ENCODE peak calls at places on chromosomes 2 and 18, in six cellular contexts. G, H, U, J, I and F are unnamed samples.
A peak's percentile ranks its signal among the peaks of the same experiment; 100 is the strongest.

GRCh38 chr2:39146630-39147029 is 25.8 kb upstream of the SOS1 start:
- DNase-seq in U (no peak), H (no peak), J (no peak), I (no peak), G (no peak), F (no peak)

GRCh38 chr2:200905618-200906296 is 16.6 kb downstream of the NIF3L1 start:
- DNase-seq in J (no peak), I (peak; percentile 75), U (no peak), G (peak; percentile 74), H (peak; percentile 75), F (peak; percentile 60)

GRCh38 chr18:9604348-9604747 is 10.0 kb downstream of the PPP4R1 start:
- DNase-seq in I (no peak), J (no peak), H (no peak), U (no peak), G (no peak), F (no peak)

GRCh38 chr2:231682546-231683291 is 25.6 kb upstream of the PTMA start:
- DNase-seq in J (no peak), G (no peak), U (no peak), I (no peak), H (no peak), F (no peak)

GRCh38 chr2:188292446-188293239 is 969 bp downstream of the GULP1 start:
- DNase-seq in I (peak; percentile 94), G (peak; percentile 86), U (peak; percentile 77), J (no peak), H (peak; percentile 94), F (peak; percentile 83)

GRCh38 chr2:45957533-45958227 is 306.2 kb downstream of the PRKCE start:
- DNase-seq in G (no peak), U (no peak), H (no peak), I (no peak), J (no peak), F (no peak)

GRCh38 chr2:207898354-207898695 is 127.0 kb downstream of the PLEKHM3 start:
- DNase-seq in J (no peak), I (no peak), H (no peak), G (no peak), U (no peak), F (no peak)

GRCh38 chr2:126852361-126852760 is 46.3 kb upstream of the TEX51 start:
- DNase-seq in J (no peak), G (no peak), U (no peak), I (peak; percentile 0), H (no peak), F (no peak)

GRCh38 chr18:36630917-36631316 is 197.9 kb downstream of the TPGS2 start:
- DNase-seq in J (no peak), G (no peak), I (no peak), U (no peak), H (no peak), F (no peak)

DNA sequence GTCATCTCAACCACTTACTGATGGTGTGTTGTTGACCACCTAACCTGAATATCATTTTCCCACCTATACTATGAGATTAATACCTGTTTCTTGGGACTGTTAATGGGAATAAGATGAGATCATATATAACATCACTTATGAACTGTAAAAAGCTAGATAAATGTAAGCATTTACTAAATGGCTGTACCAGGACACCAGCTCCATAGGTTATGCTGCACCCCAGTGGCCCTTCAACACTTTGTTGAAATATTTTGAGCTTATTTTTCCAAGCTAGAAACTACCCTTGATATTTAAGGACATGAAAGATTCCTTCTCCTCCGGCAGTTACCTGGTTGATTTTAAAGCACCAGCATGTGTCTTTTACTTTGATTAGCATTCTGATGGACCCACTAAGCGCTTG is 138.0 kb upstream of the CDCA7 start:
- DNase-seq in J (no peak), H (no peak), U (no peak), I (no peak), G (no peak), F (no peak)
- H3K4ac ChIP-seq in J (no peak overlapping the region), H (no peak overlapping the region), U (no peak overlapping the region), I (no peak overlapping the region), G (no peak overlapping the region), F (no peak overlapping the region)

DNA sequence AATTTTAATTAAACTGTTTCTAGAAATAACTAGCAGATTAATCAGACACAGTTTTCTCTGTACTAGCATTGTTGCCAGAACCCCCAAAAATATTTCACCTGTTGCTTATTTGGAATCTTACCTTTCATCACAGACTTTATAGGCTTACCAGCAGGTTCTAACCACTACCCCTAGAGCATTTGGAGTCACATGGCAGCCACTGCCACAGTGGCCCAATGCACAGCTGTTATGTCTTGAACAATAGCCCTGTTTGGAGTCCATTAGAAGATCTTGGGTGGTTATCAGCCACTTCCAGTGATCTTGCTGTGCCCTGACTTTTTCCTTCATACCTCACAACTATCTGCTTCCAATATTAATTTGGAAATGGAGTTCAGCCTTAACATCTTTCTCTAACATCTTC is 186.2 kb upstream of the TANK start:
- DNase-seq in U (no peak), I (no peak), H (peak; percentile 29), G (no peak), J (no peak), F (no peak)
- H2BK5ac ChIP-seq in U (no peak overlapping the region), I (no peak overlapping the region), H (no peak overlapping the region), G (no peak overlapping the region), J (no peak overlapping the region), F (no peak overlapping the region)

GRCh38 chr2:64586883-64587481 is 62.9 kb downstream of the AFTPH start:
- DNase-seq in G (peak; percentile 72), I (peak; percentile 69), U (peak; percentile 35), J (no peak), H (peak; percentile 65), F (peak; percentile 22)
- H3K36me3 ChIP-seq in G (peaks cover 4% of the 10 kb centered on the region), I (peaks cover 9% of the 10 kb centered on the region), U (peaks cover 49% of the 10 kb centered on the region), J (peaks cover 13% of the 10 kb centered on the region), H (no peaks in the 10 kb centered on the region), F (no peaks in the 10 kb centered on the region)

GRCh38 chr2:234983011-234983726 is 31.4 kb downstream of the SH3BP4 start:
- DNase-seq in J (no peak), I (no peak), U (no peak), H (no peak), G (no peak), F (peak; percentile 36)
- H3K4ac ChIP-seq in J (no peak overlapping the region), I (peak overlapping the region; percentile 89), U (no peak overlapping the region), H (no peak overlapping the region), G (peak overlapping the region; percentile 91), F (peak overlapping the region; percentile 71)

GRCh38 chr2:180006781-180007579 is at the start of gene CWC22:
- DNase-seq in G (peak; percentile 92), U (peak; percentile 83), H (peak; percentile 95), I (peak; percentile 94), J (no peak), F (peak; percentile 86)
- H2BK5ac ChIP-seq in G (peak within 1 kb of the TSS; percentile 99), U (peak within 1 kb of the TSS; percentile 35), H (no peak within 1 kb of the TSS), I (peak within 1 kb of the TSS; percentile 91), J (peak within 1 kb of the TSS; percentile 86), F (peak within 1 kb of the TSS; percentile 70)

DNA sequence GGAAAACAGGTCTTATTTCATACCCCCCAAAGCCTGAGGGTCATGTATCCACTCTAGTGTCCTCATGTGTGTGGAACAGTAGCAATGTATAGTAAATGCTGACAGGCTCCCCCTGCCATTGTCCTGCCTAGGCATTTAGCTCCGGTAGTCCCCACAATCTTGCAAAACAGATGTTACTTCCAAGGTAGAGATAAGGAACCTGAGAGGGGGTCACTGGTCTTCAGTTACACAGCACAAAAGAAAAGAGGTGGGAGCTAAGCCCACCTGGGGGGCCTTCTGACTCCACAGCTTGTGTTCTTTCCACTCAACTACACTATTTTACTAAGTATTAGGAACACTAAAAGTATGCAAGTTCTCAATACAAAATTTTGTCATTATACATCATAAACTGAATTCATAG is 17.4 kb upstream of the FECH start:
- DNase-seq in G (no peak), U (no peak), H (peak; percentile 31), I (no peak), J (no peak), F (no peak)
- H3K36me3 ChIP-seq in G (peaks cover 52% of the 10 kb centered on the region), U (peaks cover 97% of the 10 kb centered on the region), H (peaks cover 19% of the 10 kb centered on the region), I (peaks cover 39% of the 10 kb centered on the region), J (peaks cover 93% of the 10 kb centered on the region), F (peaks cover 27% of the 10 kb centered on the region)

GRCh38 chr2:70143314-70144150 is 47.3 kb downstream of the C2orf42 start:
- DNase-seq in G (peak; percentile 52), I (peak; percentile 54), U (no peak), H (peak; percentile 53), J (no peak), F (peak; percentile 44)
- H3K4ac ChIP-seq in G (peak overlapping the region; percentile 85), I (peak overlapping the region; percentile 96), U (no peak overlapping the region), H (no peak overlapping the region), J (peak overlapping the region; percentile 41), F (peak overlapping the region; percentile 38)